ENCODE peak calls at places on chromosomes 11 and 22, in nine cellular contexts. L is aorta, R is fibroblast of lung, G is mesenchymal stem cell, Q is ovary, O is upper lobe of right lung, P is lung, W is mammary epithelial cell, C is spleen. U is an unnamed sample. For H3K4me1, the result is how much of the 10 kb centered on the place peaks cover.

GRCh38 chr11:79185351-79185750 is 255.5 kb downstream of the TENM4 start:
- DNase-seq in W (no peak), Q (no peak), O (no peak), C (no peak), P (no peak), R (no peak), G (no peak), L (no peak), U (no peak)

GRCh38 chr11:27698872-27699241 is 1.4 kb downstream of the BDNF start:
- DNase-seq in Q (peak), P (peak), W (peak), R (peak), C (peak), O (peak), L (peak), G (peak), U (no peak)

GRCh38 chr11:68870470-68870869 is 28.8 kb upstream of the CPT1A start:
- DNase-seq in O (peak), R (no peak), G (peak), W (no peak), C (peak), L (no peak), Q (no peak), P (no peak), U (no peak)

GRCh38 chr11:106986261-106986660 is 32.0 kb downstream of the GUCY1A2 start:
- DNase-seq in O (no peak), G (peak), W (no peak), R (peak), C (no peak), Q (no peak), P (no peak), L (no peak), U (no peak)

GRCh38 chr22:20777420-20778177 is 3.7 kb downstream of the SERPIND1 start:
- DNase-seq in L (no peak), Q (peak), W (peak), O (no peak), R (peak), P (no peak), G (peak), C (no peak), U (peak)

GRCh38 chr22:47174671-47175111 is 412.2 kb downstream of the TBC1D22A start:
- DNase-seq in O (peak), G (no peak), R (no peak), Q (peak), W (no peak), L (peak), P (no peak), C (peak), U (no peak)

GRCh38 chr11:1176224-1177019 is 18.7 kb downstream of the MUC5AC start:
- DNase-seq in G (no peak), Q (no peak), R (no peak), O (no peak), W (no peak), L (no peak), P (no peak), C (no peak), U (no peak)

GRCh38 chr11:95398437-95399112 is 167.6 kb upstream of the SESN3 start:
- DNase-seq in L (no peak), G (peak), O (no peak), P (no peak), Q (no peak), R (no peak), W (peak), C (no peak), U (no peak)

GRCh38 chr11:1770061-1770460 is 6.3 kb upstream of the CTSD start:
- DNase-seq in C (peak), L (no peak), Q (no peak), P (no peak), R (no peak), G (no peak), W (no peak), O (no peak), U (no peak)

GRCh38 chr22:30978304-30978962 is 9.4 kb downstream of the TUG1 start:
- DNase-seq in L (no peak), C (no peak), Q (no peak), G (no peak), W (no peak), P (no peak), R (peak), O (no peak), U (no peak)

GRCh38 chr11:59218893-59219292 is 6.2 kb upstream of the MPEG1 start:
- DNase-seq in Q (no peak), G (no peak), O (no peak), P (no peak), R (no peak), L (no peak), C (no peak), W (no peak), U (no peak)
- H3K4me1 ChIP-seq in Q (under half), G (under half), O (under half), P (under half), R (under half), L (under half), C (half or more), W (under half), U (under half)

DNA sequence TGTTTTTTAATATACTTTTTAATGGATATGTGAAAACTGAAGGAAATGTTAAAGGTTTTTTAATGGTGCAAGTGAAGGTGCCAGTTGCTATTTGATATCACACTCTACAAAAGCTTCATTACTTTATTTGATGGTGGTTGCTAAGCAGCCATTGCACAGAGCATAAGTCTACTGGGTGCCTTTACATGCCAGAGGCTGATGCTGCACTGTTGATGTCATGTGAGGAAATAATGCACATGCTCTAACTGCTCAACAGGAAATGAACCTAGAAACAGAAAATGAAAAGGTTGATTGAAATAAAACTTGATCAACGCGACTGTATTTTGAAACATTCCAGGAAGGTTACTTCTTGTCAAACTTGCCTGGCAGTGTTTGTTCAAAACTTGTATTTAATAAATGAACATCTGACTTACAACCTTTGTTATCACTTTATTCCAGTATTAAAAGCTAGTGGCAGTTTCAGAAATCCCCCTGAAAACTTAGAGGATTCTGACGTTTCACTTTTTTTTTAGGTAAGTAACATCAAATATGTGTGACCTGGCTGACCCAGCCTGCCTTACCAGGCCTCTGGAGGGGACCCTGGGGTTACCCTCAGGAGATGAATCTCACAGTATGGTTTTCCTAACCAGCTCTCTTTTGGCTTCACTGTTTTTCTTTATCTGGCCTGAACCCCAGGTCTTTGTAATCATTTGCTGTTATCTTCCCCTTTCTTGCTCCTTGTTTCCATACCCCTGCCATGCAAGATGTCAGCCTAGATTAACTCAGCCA is 2.4 kb upstream of the ATP5MG start:
- DNase-seq in P (no peak), C (no peak), Q (no peak), L (no peak), R (no peak), W (no peak), G (peak), O (no peak), U (no peak)
- H3K4me1 ChIP-seq in P (under half), C (under half), Q (under half), L (under half), R (under half), W (under half), G (under half), O (under half), U (under half)

GRCh38 chr11:126997641-126998040 is 2.9 kb downstream of the KIRREL3 start:
- DNase-seq in R (no peak), C (no peak), O (no peak), L (no peak), W (no peak), Q (no peak), G (no peak), P (no peak), U (no peak)
- H3K4me1 ChIP-seq in R (under half), C (under half), O (under half), L (under half), W (under half), Q (under half), G (under half), P (under half), U (under half)

GRCh38 chr11:121459413-121460041 is 6.8 kb upstream of the SORL1-AS1 start:
- DNase-seq in L (no peak), Q (no peak), P (no peak), C (no peak), G (no peak), W (no peak), O (no peak), R (no peak), U (no peak)
- H3K4me1 ChIP-seq in L (under half), Q (under half), P (under half), C (under half), G (under half), W (under half), O (under half), R (under half), U (under half)

GRCh38 chr11:67266424-67267187 is at the start of gene GRK2:
- DNase-seq in O (peak), L (peak), R (peak), Q (peak), W (no peak), C (peak), P (no peak), G (no peak), U (no peak)

GRCh38 chr11:67265633-67266423 is 445 bp upstream of the GRK2 start:
- DNase-seq in C (peak), R (peak), W (peak), G (peak), L (peak), P (peak), O (peak), Q (peak), U (no peak)

GRCh38 chr11:67262731-67263675 is 3.3 kb upstream of the GRK2 start:
- DNase-seq in C (peak), W (peak), L (peak), G (peak), O (peak), R (peak), Q (peak), P (peak), U (no peak)

GRCh38 chr11:67264260-67264659 is 2.0 kb upstream of the GRK2 start:
- DNase-seq in R (no peak), O (no peak), G (no peak), W (no peak), L (no peak), P (no peak), Q (no peak), C (no peak), U (no peak)

GRCh38 chr11:67264886-67265632 is 1.2 kb upstream of the GRK2 start:
- DNase-seq in O (peak), L (peak), P (no peak), Q (peak), R (no peak), C (no peak), G (no peak), W (peak), U (no peak)
- H3K4me1 ChIP-seq in O (half or more), L (under half), P (under half), Q (under half), R (under half), C (half or more), G (under half), W (half or more), U (half or more)

GRCh38 chr22:38235240-38235850 is 33.6 kb downstream of the MAFF start:
- DNase-seq in R (no peak), W (no peak), G (no peak), L (no peak), Q (no peak), C (no peak), O (no peak), P (no peak), U (no peak)
- H3K4me1 ChIP-seq in R (under half), W (under half), G (under half), L (under half), Q (under half), C (under half), O (under half), P (under half), U (under half)

GRCh38 chr11:86513138-86513537 is 138.5 kb downstream of the CCDC81 start:
- DNase-seq in C (no peak), W (no peak), G (no peak), R (no peak), Q (no peak), P (no peak), L (no peak), O (no peak), U (no peak)
- H3K4me1 ChIP-seq in C (under half), W (under half), G (under half), R (under half), Q (under half), P (under half), L (under half), O (under half), U (under half)